ENCODE peak calls at places on chromosomes 16 and 17, in five cellular contexts. I, A, Z, U and O are unnamed samples.

GRCh38 chr17:58249270-58250133 is 11.1 kb downstream of the LPO start:
- DNase-seq in I (peak), A (peak), Z (peak), U (peak), O (peak)

GRCh38 chr17:74981979-74982662 is 5.3 kb upstream of the CDR2L start:
- DNase-seq in I (peak), A (peak), Z (peak), U (peak), O (peak)

GRCh38 chr16:6177781-6178180 is 1080.2 kb upstream of the EEF2KMT start:
- DNase-seq in I (no peak), A (no peak), Z (no peak), U (no peak), O (no peak)

GRCh38 chr17:12566281-12567002 is 99.2 kb upstream of the MYOCD start:
- DNase-seq in I (peak), A (no peak), Z (no peak), U (no peak), O (no peak)

GRCh38 chr17:36515837-36516236 is 18.8 kb downstream of the MYO19 start:
- DNase-seq in I (no peak), A (no peak), Z (no peak), U (no peak), O (no peak)

GRCh38 chr17:7656958-7657715 is 6.4 kb downstream of the ATP1B2 start:
- DNase-seq in I (peak), A (peak), Z (peak), U (peak), O (no peak)

GRCh38 chr17:77741109-77741508 is 217.4 kb upstream of the TNRC6C start:
- DNase-seq in I (peak), A (no peak), Z (no peak), U (peak), O (no peak)

GRCh38 chr17:55433629-55434422 is 12.2 kb upstream of the MMD start:
- DNase-seq in I (no peak), A (peak), Z (no peak), U (no peak), O (peak)

GRCh38 chr16:79047337-79047736 is 553.2 kb downstream of the MAF start:
- DNase-seq in I (no peak), A (peak), Z (no peak), U (no peak), O (no peak)

GRCh38 chr16:13835935-13836334 is 84.0 kb upstream of the ERCC4 start:
- DNase-seq in I (no peak), A (no peak), Z (no peak), U (no peak), O (no peak)

GRCh38 chr17:69716571-69716970 is 302.1 kb downstream of the MAP2K6 start:
- DNase-seq in I (no peak), A (no peak), Z (no peak), U (no peak), O (no peak)

GRCh38 chr16:69243479-69243878 is 56.5 kb downstream of the SNTB2 start:
- DNase-seq in I (no peak), A (no peak), Z (no peak), U (no peak), O (peak)

GRCh38 chr16:4780235-4780634 is 7.9 kb downstream of the SEPTIN12 start:
- DNase-seq in I (no peak), A (no peak), Z (no peak), U (no peak), O (peak)

GRCh38 chr17:7711356-7711755 is 6.2 kb upstream of the DNAH2 start:
- DNase-seq in I (peak), A (no peak), Z (no peak), U (peak), O (no peak)

GRCh38 chr16:66204761-66205160 is 161.7 kb upstream of the CDH5 start:
- DNase-seq in I (no peak), A (no peak), Z (no peak), U (no peak), O (no peak)

GRCh38 chr16:64933890-64934289 is 188.0 kb downstream of the CDH11 start:
- DNase-seq in I (no peak), A (no peak), Z (no peak), U (no peak), O (peak)

GRCh38 chr16:22660441-22661160 is 149.9 kb downstream of the NPIPB5 start:
- DNase-seq in I (peak), A (no peak), Z (no peak), U (no peak), O (no peak)

GRCh38 chr17:16322636-16323035 is 30.6 kb downstream of the CENPV start:
- DNase-seq in I (no peak), A (peak), Z (no peak), U (no peak), O (peak)

GRCh38 chr17:6994666-6995246 is 1.1 kb upstream of the ALOX12 start:
- DNase-seq in I (no peak), A (peak), Z (no peak), U (no peak), O (peak)

GRCh38 chr16:12677472-12677871 is 126.2 kb downstream of the CPPED1 start:
- DNase-seq in I (no peak), A (no peak), Z (no peak), U (no peak), O (no peak)

GRCh38 chr17:61474235-61474927 is 22.2 kb downstream of the TBX4 start:
- DNase-seq in I (peak), A (no peak), Z (no peak), U (no peak), O (peak)

GRCh38 chr16:2325791-2326190 is 14.7 kb downstream of the ABCA3 start:
- DNase-seq in I (no peak), A (no peak), Z (no peak), U (no peak), O (no peak)

GRCh38 chr16:27313422-27314160 is at the start of gene IL4R:
- DNase-seq in I (peak), A (peak), Z (peak), U (peak), O (peak)

GRCh38 chr16:27314986-27315332 is 1.2 kb downstream of the IL4R start:
- DNase-seq in I (no peak), A (no peak), Z (no peak), U (no peak), O (no peak)

GRCh38 chr16:27315333-27316037 is 1.7 kb downstream of the IL4R start:
- DNase-seq in I (peak), A (peak), Z (no peak), U (peak), O (peak)

GRCh38 chr16:27312580-27313421 is 973 bp upstream of the IL4R start:
- DNase-seq in I (no peak), A (no peak), Z (no peak), U (no peak), O (no peak)

GRCh38 chr16:27314161-27314723 is 468 bp downstream of the IL4R start:
- DNase-seq in I (no peak), A (peak), Z (no peak), U (peak), O (peak)
- H4K8ac ChIP-seq in I (no peak), A (peak), Z (no peak), U (peak), O (peak)

DNA sequence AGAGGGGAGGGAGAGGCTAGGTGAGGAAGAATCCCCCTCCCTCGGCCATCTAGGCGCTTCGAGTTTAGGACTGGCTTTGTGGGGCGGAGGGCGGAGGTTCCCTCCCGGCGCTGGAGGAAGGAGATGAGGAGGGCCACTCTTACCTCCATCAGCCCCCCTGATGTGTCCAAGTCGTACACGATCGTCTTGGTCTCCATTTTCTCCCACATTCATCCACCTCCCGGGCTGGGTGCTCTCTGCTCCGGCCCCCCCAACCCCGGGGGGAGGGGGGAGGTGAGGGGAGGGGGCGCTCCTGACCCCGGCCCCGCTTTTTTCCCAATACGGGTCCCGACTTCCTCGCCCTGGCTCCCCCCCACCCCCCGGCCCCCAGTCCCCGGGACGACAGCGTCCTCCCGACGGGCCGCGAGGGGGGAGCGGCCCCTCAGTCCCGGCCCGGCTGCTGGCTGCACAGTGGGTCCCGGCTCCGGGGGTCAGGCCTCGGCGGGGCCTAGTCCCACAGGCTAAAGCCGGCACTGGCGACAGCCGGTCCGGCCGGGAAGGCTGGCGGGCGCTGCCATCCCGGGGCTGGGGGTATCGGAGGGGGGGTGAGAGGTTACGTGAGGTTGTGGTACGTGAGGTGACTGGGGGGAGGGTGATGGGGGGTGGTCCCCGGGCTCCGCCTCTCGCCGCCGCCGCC is 428 bp downstream of the PHF12 start:
- DNase-seq in I (no peak), A (no peak), Z (no peak), U (no peak), O (no peak)
- H4K91ac ChIP-seq in I (no peak), A (peak), Z (no peak), U (peak), O (peak)

GRCh38 chr17:38751803-38752118 is 780 bp upstream of the PSMB3 start:
- DNase-seq in I (peak), A (peak), Z (peak), U (peak), O (peak)
- H4K8ac ChIP-seq in I (no peak), A (peak), Z (no peak), U (no peak), O (peak)

GRCh38 chr17:42422958-42423712 is at the start of gene CAVIN1:
- DNase-seq in I (peak), A (peak), Z (peak), U (peak), O (peak)
- H4K91ac ChIP-seq in I (no peak), A (peak), Z (no peak), U (peak), O (peak)